ENCODE peak calls at places on chromosome 20, in five cellular contexts. A is adrenal gland, I is ovary, Z is breast epithelium, O is esophagus squamous epithelium. N is an unnamed sample. For H3K36me3, the result is how much of the 10 kb centered on the place peaks cover.

GRCh38 chr20:22773326-22773725 is 189.0 kb upstream of the FOXA2 start:
- DNase-seq in A (no peak), I (no peak), Z (no peak), O (no peak), N (no peak)

GRCh38 chr20:25984933-25985332 is 288.3 kb upstream of the ZNF337 start:
- DNase-seq in A (peak), I (peak), Z (no peak), O (no peak), N (no peak)

GRCh38 chr20:39823239-39823638 is 861.1 kb downstream of the DHX35 start:
- DNase-seq in A (no peak), I (no peak), Z (no peak), O (no peak), N (no peak)

GRCh38 chr20:9068232-9068781 is 580 bp upstream of the PLCB4 start:
- DNase-seq in A (no peak), I (peak), Z (no peak), O (no peak), N (no peak)

GRCh38 chr20:7333846-7334245 is 566.4 kb downstream of the BMP2 start:
- DNase-seq in A (no peak), I (no peak), Z (no peak), O (no peak), N (no peak)

GRCh38 chr20:4814696-4815252 is 93.1 kb downstream of the PRND start:
- DNase-seq in A (peak), I (no peak), Z (no peak), O (peak), N (no peak)

GRCh38 chr20:49835031-49835430 is 22.4 kb downstream of the SLC9A8 start:
- DNase-seq in A (no peak), I (no peak), Z (no peak), O (no peak), N (no peak)

GRCh38 chr20:25037288-25038102 is 20.4 kb downstream of the ACSS1 start:
- DNase-seq in A (no peak), I (peak), Z (no peak), O (no peak), N (no peak)

GRCh38 chr20:49608752-49609670 is 41.1 kb upstream of the PTGIS start:
- DNase-seq in A (peak), I (peak), Z (peak), O (no peak), N (no peak)

GRCh38 chr20:62174870-62175624 is 7.8 kb upstream of the MTG2 start:
- DNase-seq in A (no peak), I (no peak), Z (no peak), O (no peak), N (no peak)

GRCh38 chr20:24892931-24893330 is 56.1 kb upstream of the CST7 start:
- DNase-seq in A (no peak), I (no peak), Z (no peak), O (no peak), N (no peak)

GRCh38 chr20:57108742-57109141 is 157.7 kb downstream of the BMP7 start:
- DNase-seq in A (no peak), I (no peak), Z (no peak), O (no peak), N (no peak)

GRCh38 chr20:19528286-19529030 is 229.6 kb upstream of the RIN2 start:
- DNase-seq in A (no peak), I (no peak), Z (no peak), O (no peak), N (no peak)

GRCh38 chr20:48682529-48683385 is 145.0 kb downstream of the PREX1 start:
- DNase-seq in A (peak), I (peak), Z (peak), O (no peak), N (peak)

GRCh38 chr20:4112490-4113420 is 97.4 kb upstream of the RNF24 start:
- DNase-seq in A (peak), I (peak), Z (no peak), O (no peak), N (peak)

GRCh38 chr20:34049389-34049788 is 55.7 kb downstream of the RALY start:
- DNase-seq in A (no peak), I (no peak), Z (no peak), O (no peak), N (no peak)

GRCh38 chr20:62500237-62500864 is 24.6 kb upstream of the GATA5 start:
- DNase-seq in A (peak), I (peak), Z (peak), O (no peak), N (peak)

GRCh38 chr20:13221673-13222318 is 722 bp downstream of the ISM1 start:
- DNase-seq in A (peak), I (no peak), Z (no peak), O (no peak), N (no peak)

GRCh38 chr20:33313686-33314314 is 30.8 kb downstream of the BPIFB1 start:
- DNase-seq in A (no peak), I (no peak), Z (no peak), O (no peak), N (no peak)

GRCh38 chr20:64234291-64234791 is 21.2 kb upstream of the PCMTD2 start:
- DNase-seq in A (no peak), I (no peak), Z (no peak), O (no peak), N (no peak)

GRCh38 chr20:64231621-64232550 is 23.7 kb upstream of the PCMTD2 start:
- DNase-seq in A (no peak), I (no peak), Z (no peak), O (no peak), N (no peak)

GRCh38 chr20:64232794-64233193 is 22.8 kb upstream of the PCMTD2 start:
- DNase-seq in A (peak), I (no peak), Z (no peak), O (no peak), N (no peak)

GRCh38 chr20:64236137-64237088 is 19.1 kb upstream of the PCMTD2 start:
- DNase-seq in A (no peak), I (no peak), Z (no peak), O (no peak), N (no peak)

DNA sequence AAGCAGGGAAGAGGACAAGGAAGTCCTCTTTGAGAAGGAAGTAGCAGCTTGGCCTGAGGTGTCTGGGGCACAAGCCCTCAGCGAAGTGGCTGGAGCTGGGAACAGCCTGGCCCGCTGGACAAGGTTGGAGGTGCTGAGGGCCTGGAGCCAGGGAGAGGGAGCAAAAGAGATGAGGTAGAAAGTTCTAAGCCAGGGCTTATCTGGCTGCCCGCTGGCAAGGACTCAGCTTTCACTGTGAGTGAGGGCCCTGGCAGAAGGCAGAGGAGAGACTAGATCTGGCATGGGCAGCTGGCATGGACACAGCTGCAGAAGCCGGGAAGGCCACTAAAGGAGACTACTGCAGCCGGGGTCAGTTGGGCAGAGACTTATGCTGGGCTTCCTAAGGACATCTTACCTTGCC is 21.8 kb upstream of the PCMTD2 start:
- DNase-seq in A (peak), I (no peak), Z (no peak), O (no peak), N (no peak)
- TF ChIP-seq POLR2A in A (no peak), I (no peak), Z (no peak), O (no peak), N (no peak)

GRCh38 chr20:58667975-58668374 is 16.9 kb downstream of the STX16 start:
- DNase-seq in A (no peak), I (no peak), Z (no peak), O (no peak), N (no peak)

GRCh38 chr20:58666702-58667101 is 15.6 kb downstream of the STX16 start:
- DNase-seq in A (no peak), I (no peak), Z (no peak), O (no peak), N (no peak)

GRCh38 chr20:58665606-58666005 is 14.5 kb downstream of the STX16 start:
- DNase-seq in A (peak), I (no peak), Z (no peak), O (no peak), N (no peak)

GRCh38 chr20:58662142-58662473 is 11.0 kb downstream of the STX16 start:
- DNase-seq in A (no peak), I (no peak), Z (no peak), O (no peak), N (no peak)

GRCh38 chr20:58664883-58665282 is 13.8 kb downstream of the STX16 start:
- DNase-seq in A (no peak), I (no peak), Z (no peak), O (no peak), N (no peak)
- H3K36me3 ChIP-seq in A (under half), I (under half), Z (under half), O (half or more), N (under half)

GRCh38 chr20:652611-653109 is 340 bp downstream of the SRXN1 start:
- DNase-seq in A (peak), I (peak), Z (no peak), O (no peak), N (no peak)

GRCh38 chr20:650954-651353 is 2.0 kb downstream of the SRXN1 start:
- DNase-seq in A (no peak), I (no peak), Z (no peak), O (no peak), N (no peak)

GRCh38 chr20:647479-648019 is 5.5 kb downstream of the SRXN1 start:
- DNase-seq in A (no peak), I (no peak), Z (no peak), O (no peak), N (no peak)

GRCh38 chr20:651713-652610 is 1.0 kb downstream of the SRXN1 start:
- DNase-seq in A (peak), I (no peak), Z (no peak), O (no peak), N (no peak)

DNA sequence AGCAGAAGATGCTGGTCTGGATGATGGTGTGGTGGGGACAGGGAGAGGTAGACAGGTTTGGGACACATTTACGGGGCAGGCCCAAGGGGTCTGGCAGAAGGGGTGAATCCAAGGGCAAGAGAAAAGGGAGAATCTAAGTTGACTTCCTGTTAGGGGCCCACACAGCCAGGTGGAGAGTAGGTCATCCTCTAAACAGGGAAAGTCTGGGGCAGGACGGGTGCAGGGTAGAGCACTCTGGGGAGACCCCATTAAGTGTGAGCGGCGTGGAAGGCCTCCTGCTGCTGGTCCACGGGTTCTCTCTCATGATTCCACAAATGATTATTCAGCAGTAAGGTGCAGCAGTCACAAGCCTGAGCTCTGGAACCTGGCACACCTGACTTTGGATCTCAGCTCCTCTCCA is 2.7 kb downstream of the SRXN1 start:
- DNase-seq in A (no peak), I (no peak), Z (no peak), O (no peak), N (no peak)
- TF ChIP-seq POLR2A in A (no peak), I (no peak), Z (no peak), O (no peak), N (no peak)

GRCh38 chr20:47233333-47234188 is 122.9 kb downstream of the ZMYND8 start:
- DNase-seq in A (no peak), I (no peak), Z (no peak), O (no peak), N (no peak)
- H3K36me3 ChIP-seq in A (half or more), I (under half), Z (under half), O (half or more), N (half or more)